ENCODE peak calls at places on chromosomes 11 and 22, in six cellular contexts. S is colonic mucosa, A is transverse colon, U is uterus, E is cardiac fibroblast, H is brain microvascular endothelial cell. X is an unnamed sample.

GRCh38 chr11:48210052-48210451 is 6.6 kb upstream of the OR4B1 start:
- DNase-seq in S (no peak), A (no peak), U (no peak), E (no peak), H (peak), X (peak)

GRCh38 chr22:45603631-45604030 is 68.0 kb upstream of the ATXN10 start:
- DNase-seq in S (no peak), A (no peak), U (no peak), E (no peak), H (no peak), X (no peak)

GRCh38 chr11:82734120-82734479 is 436 bp upstream of the FAM181B start:
- DNase-seq in S (no peak), A (no peak), U (no peak), E (no peak), H (no peak), X (no peak)

GRCh38 chr11:76728778-76729177 is 54.4 kb upstream of the TSKU start:
- DNase-seq in S (no peak), A (no peak), U (no peak), E (no peak), H (no peak), X (no peak)

GRCh38 chr11:13288375-13289029 is 10.9 kb downstream of the BMAL1 start:
- DNase-seq in S (no peak), A (no peak), U (no peak), E (no peak), H (peak), X (no peak)

GRCh38 chr22:29146771-29147170 is 58.9 kb upstream of the EMID1 start:
- DNase-seq in S (no peak), A (no peak), U (no peak), E (no peak), H (no peak), X (no peak)

GRCh38 chr11:3853935-3854659 is 1.4 kb upstream of the STIM1 start:
- DNase-seq in S (peak), A (peak), U (peak), E (no peak), H (no peak), X (no peak)

GRCh38 chr11:79087238-79087956 is 353.4 kb downstream of the TENM4 start:
- DNase-seq in S (no peak), A (no peak), U (no peak), E (peak), H (peak), X (peak)

GRCh38 chr11:114040706-114041211 is 18.8 kb upstream of the ZBTB16 start:
- DNase-seq in S (peak), A (peak), U (peak), E (peak), H (no peak), X (no peak)

GRCh38 chr11:89293966-89294679 is 116.4 kb downstream of the TYR start:
- DNase-seq in S (no peak), A (no peak), U (no peak), E (peak), H (peak), X (peak)

GRCh38 chr11:11279956-11280689 is 72.9 kb downstream of the CSNK2A3 start:
- DNase-seq in S (no peak), A (no peak), U (no peak), E (peak), H (peak), X (no peak)

GRCh38 chr11:96107143-96107829 is 183.4 kb upstream of the MTMR2 start:
- DNase-seq in S (no peak), A (no peak), U (no peak), E (no peak), H (no peak), X (no peak)

GRCh38 chr11:129313588-129314288 is 61.9 kb upstream of the BARX2 start:
- DNase-seq in S (no peak), A (no peak), U (no peak), E (peak), H (no peak), X (peak)

GRCh38 chr11:101049813-101050212 is 79.8 kb downstream of the PGR start:
- DNase-seq in S (no peak), A (no peak), U (no peak), E (no peak), H (no peak), X (no peak)

GRCh38 chr11:101717621-101718020 is 133.8 kb upstream of the TRPC6 start:
- DNase-seq in S (no peak), A (no peak), U (no peak), E (no peak), H (no peak), X (no peak)

GRCh38 chr22:31302021-31302420 is 9.7 kb upstream of the PIK3IP1 start:
- DNase-seq in S (no peak), A (no peak), U (no peak), E (no peak), H (no peak), X (no peak)
- H3K4me3 ChIP-seq in S (no peak), A (no peak), U (no peak), E (no peak), H (no peak), X (no peak)

GRCh38 chr11:119694334-119694733 is 34.7 kb downstream of the NECTIN1 start:
- DNase-seq in S (peak), A (peak), U (no peak), E (no peak), H (no peak), X (no peak)
- TF ChIP-seq CTCF in S (no peak), A (no peak), U (no peak), E (no peak), H (no peak), X (no peak)

DNA sequence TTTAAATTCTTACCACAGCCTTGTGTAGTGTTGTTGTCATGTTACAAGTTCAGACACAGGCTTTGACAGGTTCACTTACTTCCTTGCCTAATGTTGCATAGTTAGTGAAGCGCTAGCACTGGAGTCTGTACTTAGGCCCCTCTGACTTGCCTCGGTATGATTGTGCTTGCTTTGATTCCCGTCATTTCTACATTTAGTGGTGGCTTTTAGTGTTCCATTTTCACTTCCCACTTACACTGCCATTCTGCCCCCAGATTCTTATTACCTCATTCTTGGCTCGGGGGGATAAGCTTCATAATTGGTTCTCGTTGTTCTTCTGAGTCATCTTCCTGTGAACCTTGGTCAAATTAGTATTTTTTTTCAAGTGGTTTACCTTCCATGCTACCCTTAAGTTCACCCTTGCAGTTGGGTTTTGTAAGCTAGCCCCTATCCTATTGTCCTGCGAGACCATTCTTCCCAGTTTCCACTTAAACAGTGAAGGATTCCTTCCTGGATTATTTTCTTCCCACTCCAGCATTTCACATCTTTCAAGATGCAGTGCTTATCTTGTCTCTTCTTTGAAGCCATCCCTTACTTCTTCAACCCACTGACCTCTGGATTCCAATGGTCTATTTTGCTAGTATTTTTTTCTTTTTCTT is 68.7 kb downstream of the DDX10 start:
- DNase-seq in S (no peak), A (no peak), U (no peak), E (peak), H (peak), X (peak)
- H3K4me3 ChIP-seq in S (no peak), A (no peak), U (no peak), E (no peak), H (no peak), X (no peak)

GRCh38 chr22:24421428-24421931 is 5.9 kb upstream of the ADORA2A start:
- DNase-seq in S (no peak), A (no peak), U (no peak), E (no peak), H (no peak), X (no peak)
- TF ChIP-seq CTCF in S (peak), A (no peak), U (no peak), E (no peak), H (peak), X (no peak)

GRCh38 chr22:27801197-27801615 is 350 bp downstream of the MN1 start:
- DNase-seq in S (no peak), A (peak), U (no peak), E (peak), H (no peak), X (no peak)

GRCh38 chr22:27800250-27801131 is 1.1 kb downstream of the MN1 start:
- DNase-seq in S (no peak), A (no peak), U (peak), E (peak), H (no peak), X (no peak)

GRCh38 chr22:27804016-27804415 is 2.5 kb upstream of the MN1 start:
- DNase-seq in S (no peak), A (no peak), U (peak), E (no peak), H (no peak), X (no peak)

GRCh38 chr22:27801616-27802388 is at the start of gene MN1:
- DNase-seq in S (peak), A (peak), U (no peak), E (peak), H (no peak), X (no peak)

GRCh38 chr22:27802389-27803079 is 978 bp upstream of the MN1 start:
- DNase-seq in S (no peak), A (no peak), U (peak), E (no peak), H (no peak), X (no peak)
- H3K4me3 ChIP-seq in S (peak), A (peak), U (peak), E (peak), H (peak), X (peak)